ENCODE peak calls at places on chromosome 11, in four cellular contexts. X is 8988T, R is fibroblast of the aortic adventitia, W is cardiac fibroblast. S is an unnamed sample.

GRCh38 chr11:9362393-9362863 is 22.0 kb upstream of the IPO7 start:
- DNase-seq in X (no peak), R (no peak), W (no peak), S (no peak)

GRCh38 chr11:125494987-125495725 is 909 bp downstream of the FEZ1 start:
- DNase-seq in X (no peak), R (peak), W (peak), S (peak)

GRCh38 chr11:6553634-6554033 is 49.8 kb downstream of the RRP8 start:
- DNase-seq in X (no peak), R (no peak), W (no peak), S (no peak)

GRCh38 chr11:13068211-13068610 is 59.1 kb downstream of the RASSF10 start:
- DNase-seq in X (no peak), R (no peak), W (no peak), S (no peak)

GRCh38 chr11:41659990-41660389 is 200.5 kb upstream of the LRRC4C start:
- DNase-seq in X (no peak), R (no peak), W (peak), S (peak)

GRCh38 chr11:114847599-114847998 is 169.3 kb downstream of the NXPE2 start:
- DNase-seq in X (no peak), R (no peak), W (no peak), S (no peak)

GRCh38 chr11:119599864-119600593 is 129.0 kb downstream of the NECTIN1 start:
- DNase-seq in X (no peak), R (no peak), W (no peak), S (no peak)

GRCh38 chr11:34940026-34940677 is 23.7 kb downstream of the PDHX start:
- DNase-seq in X (no peak), R (peak), W (peak), S (peak)

GRCh38 chr11:128453444-128454336 is 133.7 kb downstream of the ETS1 start:
- DNase-seq in X (no peak), R (peak), W (peak), S (peak)

GRCh38 chr11:45233121-45233803 is 52.9 kb downstream of the SYT13 start:
- DNase-seq in X (peak), R (peak), W (peak), S (peak)

GRCh38 chr11:125433454-125434121 is 62.5 kb downstream of the FEZ1 start:
- DNase-seq in X (peak), R (peak), W (peak), S (peak)

GRCh38 chr11:14012836-14013235 is 50.3 kb downstream of the SPON1 start:
- DNase-seq in X (no peak), R (peak), W (no peak), S (no peak)

GRCh38 chr11:126751242-126751641 is 249.3 kb downstream of the KIRREL3 start:
- DNase-seq in X (no peak), R (peak), W (no peak), S (no peak)

GRCh38 chr11:86228967-86229330 is 15.6 kb upstream of the EED start:
- DNase-seq in X (no peak), R (no peak), W (no peak), S (no peak)

GRCh38 chr11:119854521-119854920 is 125.5 kb upstream of the NECTIN1 start:
- DNase-seq in X (no peak), R (no peak), W (no peak), S (no peak)

GRCh38 chr11:58493676-58494075 is 14.2 kb downstream of the OR5B21 start:
- DNase-seq in X (no peak), R (peak), W (peak), S (peak)

GRCh38 chr11:11476499-11476898 is 123.4 kb upstream of the CSNK2A3 start:
- DNase-seq in X (no peak), R (no peak), W (no peak), S (no peak)

GRCh38 chr11:3879967-3880542 is 24.6 kb downstream of the STIM1 start:
- DNase-seq in X (no peak), R (no peak), W (no peak), S (no peak)